ENCODE peak calls at places on chromosome 21, in four cellular contexts. One of them, this sample, is unnamed.
A peak's percentile ranks its signal among the peaks of the same experiment; 100 is the strongest.

GRCh38 chr21:26909972-26910371 is 56.9 kb downstream of the ADAMTS5 start:
- DNase-seq in astrocyte of the spinal cord: peak; percentile 5
- DNase-seq in mucosa of descending colon: no peak
- DNase-seq in HS-5: no peak
- DNase-seq in this sample: no peak

GRCh38 chr21:35468991-35469390 is 419.9 kb upstream of the RUNX1 start:
- DNase-seq in astrocyte of the spinal cord: no peak
- DNase-seq in mucosa of descending colon: no peak
- DNase-seq in HS-5: no peak
- DNase-seq in this sample: no peak

GRCh38 chr21:34526236-34526617 is 14.2 kb upstream of the KCNE1 start:
- DNase-seq in astrocyte of the spinal cord: no peak
- DNase-seq in mucosa of descending colon: no peak
- DNase-seq in HS-5: no peak
- DNase-seq in this sample: peak; percentile 50

GRCh38 chr21:28375708-28376385 is 616.8 kb downstream of the LTN1 start:
- DNase-seq in astrocyte of the spinal cord: peak; percentile 70
- DNase-seq in mucosa of descending colon: no peak
- DNase-seq in HS-5: no peak
- DNase-seq in this sample: peak; percentile 77

GRCh38 chr21:43740497-43741156 is 21.7 kb downstream of the PDXK start:
- DNase-seq in astrocyte of the spinal cord: peak; percentile 17
- DNase-seq in mucosa of descending colon: no peak
- DNase-seq in HS-5: no peak
- DNase-seq in this sample: peak; percentile 72

GRCh38 chr21:42466700-42467612 is 29.1 kb downstream of the RSPH1 start:
- DNase-seq in astrocyte of the spinal cord: peak; percentile 34
- DNase-seq in mucosa of descending colon: peak; percentile 46
- DNase-seq in HS-5: no peak
- DNase-seq in this sample: peak; percentile 21

GRCh38 chr21:44011774-44012473 is at the start of gene TRAPPC10:
- DNase-seq in astrocyte of the spinal cord: peak; percentile 93
- DNase-seq in mucosa of descending colon: peak; percentile 91
- DNase-seq in HS-5: no peak
- DNase-seq in this sample: peak; percentile 82

GRCh38 chr21:36245115-36245514 is 74.9 kb upstream of the MORC3 start:
- DNase-seq in astrocyte of the spinal cord: no peak
- DNase-seq in mucosa of descending colon: no peak
- DNase-seq in HS-5: no peak
- DNase-seq in this sample: no peak

GRCh38 chr21:45942755-45943629 is 38.6 kb upstream of the COL6A1 start:
- DNase-seq in astrocyte of the spinal cord: no peak
- DNase-seq in mucosa of descending colon: no peak
- DNase-seq in HS-5: no peak
- DNase-seq in this sample: no peak

GRCh38 chr21:9756677-9757076 is 764.7 kb upstream of the TPTE start:
- DNase-seq in astrocyte of the spinal cord: no peak
- DNase-seq in mucosa of descending colon: no peak
- DNase-seq in HS-5: no peak
- DNase-seq in this sample: no peak

GRCh38 chr21:44035244-44035643 is 23.1 kb downstream of the TRAPPC10 start:
- DNase-seq in astrocyte of the spinal cord: no peak
- DNase-seq in mucosa of descending colon: no peak
- DNase-seq in HS-5: no peak
- DNase-seq in this sample: no peak

GRCh38 chr21:41109174-41109573 is 58.8 kb upstream of the BACE2 start:
- DNase-seq in astrocyte of the spinal cord: no peak
- DNase-seq in mucosa of descending colon: no peak
- DNase-seq in HS-5: no peak
- DNase-seq in this sample: no peak

GRCh38 chr21:35637431-35637830 is 422.9 kb downstream of the SETD4 start:
- DNase-seq in astrocyte of the spinal cord: peak; percentile 72
- DNase-seq in mucosa of descending colon: no peak
- DNase-seq in HS-5: no peak
- DNase-seq in this sample: peak; percentile 66

GRCh38 chr21:34195365-34195764 is 122.0 kb downstream of the MRPS6 start:
- DNase-seq in astrocyte of the spinal cord: no peak
- DNase-seq in mucosa of descending colon: no peak
- DNase-seq in HS-5: no peak
- DNase-seq in this sample: no peak

GRCh38 chr21:45970674-45971486 is 10.7 kb upstream of the COL6A1 start:
- DNase-seq in astrocyte of the spinal cord: no peak
- DNase-seq in mucosa of descending colon: peak; percentile 55
- DNase-seq in HS-5: no peak
- DNase-seq in this sample: peak; percentile 62

GRCh38 chr21:18986197-18986596 is 582.6 kb upstream of the TMPRSS15 start:
- DNase-seq in astrocyte of the spinal cord: peak; percentile 58
- DNase-seq in mucosa of descending colon: no peak
- DNase-seq in HS-5: no peak
- DNase-seq in this sample: no peak

GRCh38 chr21:36976882-36977651 is 10.6 kb upstream of the HLCS start:
- DNase-seq in astrocyte of the spinal cord: peak; percentile 80
- DNase-seq in mucosa of descending colon: no peak
- DNase-seq in HS-5: peak; percentile 40
- DNase-seq in this sample: peak; percentile 87

GRCh38 chr21:37207441-37208009 is 59.6 kb downstream of the VPS26C start:
- DNase-seq in astrocyte of the spinal cord: no peak
- DNase-seq in mucosa of descending colon: no peak
- DNase-seq in HS-5: no peak
- DNase-seq in this sample: no peak

GRCh38 chr21:43337901-43338655 is 88.9 kb downstream of the SIK1 start:
- DNase-seq in astrocyte of the spinal cord: no peak
- DNase-seq in mucosa of descending colon: no peak
- DNase-seq in HS-5: no peak
- DNase-seq in this sample: no peak

GRCh38 chr21:26888931-26889330 is 43.7 kb upstream of the ADAMTS1 start:
- DNase-seq in astrocyte of the spinal cord: no peak
- DNase-seq in mucosa of descending colon: no peak
- DNase-seq in HS-5: no peak
- DNase-seq in this sample: no peak

GRCh38 chr21:45865106-45865835 is 116.3 kb upstream of the COL6A1 start:
- DNase-seq in astrocyte of the spinal cord: peak; percentile 84
- DNase-seq in mucosa of descending colon: no peak
- DNase-seq in HS-5: peak; percentile 70
- DNase-seq in this sample: peak; percentile 88

GRCh38 chr21:45607021-45607921 is 36.3 kb upstream of the PCBP3 start:
- DNase-seq in astrocyte of the spinal cord: peak; percentile 42
- DNase-seq in mucosa of descending colon: no peak
- DNase-seq in HS-5: no peak
- DNase-seq in this sample: peak; percentile 58

GRCh38 chr21:18529253-18529652 is 125.7 kb upstream of the TMPRSS15 start:
- DNase-seq in astrocyte of the spinal cord: peak; percentile 95
- DNase-seq in mucosa of descending colon: no peak
- DNase-seq in HS-5: peak; percentile 92
- DNase-seq in this sample: peak; percentile 62

GRCh38 chr21:43021191-43021590 is 46.8 kb downstream of the PKNOX1 start:
- DNase-seq in astrocyte of the spinal cord: no peak
- DNase-seq in mucosa of descending colon: no peak
- DNase-seq in HS-5: no peak
- DNase-seq in this sample: no peak

GRCh38 chr21:16815228-16815627 is 697.6 kb upstream of the CXADR start:
- DNase-seq in astrocyte of the spinal cord: no peak
- DNase-seq in mucosa of descending colon: no peak
- DNase-seq in HS-5: no peak
- DNase-seq in this sample: no peak

GRCh38 chr21:38487906-38488639 is 10.2 kb downstream of the ERG start:
- DNase-seq in astrocyte of the spinal cord: no peak
- DNase-seq in mucosa of descending colon: no peak
- DNase-seq in HS-5: no peak
- DNase-seq in this sample: no peak

GRCh38 chr21:44896561-44897286 is 23.2 kb upstream of the PTTG1IP start:
- DNase-seq in astrocyte of the spinal cord: no peak
- DNase-seq in mucosa of descending colon: peak; percentile 54
- DNase-seq in HS-5: no peak
- DNase-seq in this sample: no peak

GRCh38 chr21:14361958-14362357 is 21.0 kb downstream of the HSPA13 start:
- DNase-seq in astrocyte of the spinal cord: peak; percentile 11
- DNase-seq in mucosa of descending colon: no peak
- DNase-seq in HS-5: no peak
- DNase-seq in this sample: peak; percentile 80

GRCh38 chr21:37463083-37463780 is 96.7 kb downstream of the DYRK1A start:
- DNase-seq in astrocyte of the spinal cord: peak; percentile 71
- DNase-seq in mucosa of descending colon: no peak
- DNase-seq in HS-5: peak; percentile 18
- DNase-seq in this sample: peak; percentile 75

GRCh38 chr21:36910581-36911307 is 55.7 kb downstream of the HLCS start:
- DNase-seq in astrocyte of the spinal cord: peak; percentile 57
- DNase-seq in mucosa of descending colon: no peak
- DNase-seq in HS-5: no peak
- DNase-seq in this sample: peak; percentile 76

GRCh38 chr21:17795084-17796036 is 23.8 kb downstream of the C21orf91 start:
- DNase-seq in astrocyte of the spinal cord: no peak
- DNase-seq in mucosa of descending colon: no peak
- DNase-seq in HS-5: no peak
- DNase-seq in this sample: no peak

GRCh38 chr21:30468912-30469812 is 11.0 kb downstream of the KRTAP19-1 start:
- DNase-seq in astrocyte of the spinal cord: no peak
- DNase-seq in mucosa of descending colon: no peak
- DNase-seq in HS-5: no peak
- DNase-seq in this sample: no peak

GRCh38 chr21:44568667-44569556 is 4.6 kb upstream of the KRTAP10-4 start:
- DNase-seq in astrocyte of the spinal cord: no peak
- DNase-seq in mucosa of descending colon: no peak
- DNase-seq in HS-5: no peak
- DNase-seq in this sample: no peak

GRCh38 chr21:43899307-43900077 is 34.5 kb downstream of the AGPAT3 start:
- DNase-seq in astrocyte of the spinal cord: no peak
- DNase-seq in mucosa of descending colon: no peak
- DNase-seq in HS-5: no peak
- DNase-seq in this sample: no peak

GRCh38 chr21:32412998-32413504 is 545 bp downstream of the EVA1C start:
- DNase-seq in astrocyte of the spinal cord: peak; percentile 23
- DNase-seq in mucosa of descending colon: peak; percentile 83
- DNase-seq in HS-5: no peak
- DNase-seq in this sample: peak; percentile 50

GRCh38 chr21:38295997-38296764 is 39.4 kb downstream of the KCNJ15 start:
- DNase-seq in astrocyte of the spinal cord: no peak
- DNase-seq in mucosa of descending colon: no peak
- DNase-seq in HS-5: no peak
- DNase-seq in this sample: peak; percentile 60

GRCh38 chr21:33640697-33641338 is 723 bp downstream of the CRYZL1 start:
- DNase-seq in astrocyte of the spinal cord: no peak
- DNase-seq in mucosa of descending colon: no peak
- DNase-seq in HS-5: no peak
- DNase-seq in this sample: peak; percentile 31

GRCh38 chr21:42141643-42142042 is 70.5 kb downstream of the UMODL1 start:
- DNase-seq in astrocyte of the spinal cord: no peak
- DNase-seq in mucosa of descending colon: peak; percentile 11
- DNase-seq in HS-5: no peak
- DNase-seq in this sample: no peak